ENCODE peak calls at places on chromosomes 11 and 22, in six cellular contexts. One of them, this sample, is unnamed.

GRCh38 chr11:97687106-97687505 is 1297.3 kb downstream of the JRKL start:
- DNase-seq in H1: no peak
- DNase-seq in sigmoid colon: no peak
- DNase-seq in astrocyte: no peak
- DNase-seq in pancreas: no peak
- DNase-seq in H7: no peak
- DNase-seq in this sample: no peak

GRCh38 chr22:50544078-50544745 is 1.5 kb upstream of the KLHDC7B start:
- DNase-seq in H1: no peak
- DNase-seq in sigmoid colon: peak; percentile 81
- DNase-seq in astrocyte: peak; percentile 36
- DNase-seq in pancreas: peak; percentile 73
- DNase-seq in H7: peak; percentile 99
- DNase-seq in this sample: peak; percentile 53

GRCh38 chr11:65589444-65590239 is 6.0 kb downstream of the KCNK7 start:
- DNase-seq in H1: no peak
- DNase-seq in sigmoid colon: peak; percentile 66
- DNase-seq in astrocyte: no peak
- DNase-seq in pancreas: no peak
- DNase-seq in H7: no peak
- DNase-seq in this sample: no peak

GRCh38 chr22:42500164-42500835 is 19.3 kb downstream of the RRP7A start:
- DNase-seq in H1: peak; percentile 73
- DNase-seq in sigmoid colon: peak; percentile 91
- DNase-seq in astrocyte: peak; percentile 40
- DNase-seq in pancreas: peak; percentile 94
- DNase-seq in H7: peak; percentile 100
- DNase-seq in this sample: peak; percentile 55

GRCh38 chr11:76208438-76208828 is 2.1 kb upstream of the WNT11 start:
- DNase-seq in H1: no peak
- DNase-seq in sigmoid colon: no peak
- DNase-seq in astrocyte: no peak
- DNase-seq in pancreas: no peak
- DNase-seq in H7: no peak
- DNase-seq in this sample: no peak

GRCh38 chr11:36376888-36377758 is 81.0 kb downstream of the PRR5L start:
- DNase-seq in H1: peak; percentile 56
- DNase-seq in sigmoid colon: peak; percentile 69
- DNase-seq in astrocyte: peak; percentile 48
- DNase-seq in pancreas: peak; percentile 24
- DNase-seq in H7: peak; percentile 92
- DNase-seq in this sample: peak; percentile 35

GRCh38 chr11:126317681-126318641 is 14.1 kb downstream of the DCPS start:
- DNase-seq in H1: no peak
- DNase-seq in sigmoid colon: peak; percentile 93
- DNase-seq in astrocyte: peak; percentile 87
- DNase-seq in pancreas: no peak
- DNase-seq in H7: no peak
- DNase-seq in this sample: no peak

GRCh38 chr11:73281796-73282660 is 9.9 kb downstream of the P2RY6 start:
- DNase-seq in H1: no peak
- DNase-seq in sigmoid colon: no peak
- DNase-seq in astrocyte: no peak
- DNase-seq in pancreas: no peak
- DNase-seq in H7: no peak
- DNase-seq in this sample: no peak

GRCh38 chr11:83181815-83182214 is 11.7 kb upstream of the ANKRD42 start:
- DNase-seq in H1: no peak
- DNase-seq in sigmoid colon: no peak
- DNase-seq in astrocyte: no peak
- DNase-seq in pancreas: no peak
- DNase-seq in H7: no peak
- DNase-seq in this sample: no peak

GRCh38 chr22:41271787-41272186 is 14.2 kb downstream of the RANGAP1 start:
- DNase-seq in H1: no peak
- DNase-seq in sigmoid colon: no peak
- DNase-seq in astrocyte: no peak
- DNase-seq in pancreas: no peak
- DNase-seq in H7: no peak
- DNase-seq in this sample: no peak

GRCh38 chr22:41280854-41281253 is 5.1 kb downstream of the RANGAP1 start:
- DNase-seq in H1: no peak
- DNase-seq in sigmoid colon: no peak
- DNase-seq in astrocyte: no peak
- DNase-seq in pancreas: no peak
- DNase-seq in H7: no peak
- DNase-seq in this sample: no peak

GRCh38 chr22:41273128-41273527 is 12.9 kb downstream of the RANGAP1 start:
- DNase-seq in H1: no peak
- DNase-seq in sigmoid colon: no peak
- DNase-seq in astrocyte: no peak
- DNase-seq in pancreas: no peak
- DNase-seq in H7: no peak
- DNase-seq in this sample: no peak

GRCh38 chr22:41280065-41280464 is 5.9 kb downstream of the RANGAP1 start:
- DNase-seq in H1: no peak
- DNase-seq in sigmoid colon: no peak
- DNase-seq in astrocyte: no peak
- DNase-seq in pancreas: no peak
- DNase-seq in H7: no peak
- DNase-seq in this sample: no peak

DNA sequence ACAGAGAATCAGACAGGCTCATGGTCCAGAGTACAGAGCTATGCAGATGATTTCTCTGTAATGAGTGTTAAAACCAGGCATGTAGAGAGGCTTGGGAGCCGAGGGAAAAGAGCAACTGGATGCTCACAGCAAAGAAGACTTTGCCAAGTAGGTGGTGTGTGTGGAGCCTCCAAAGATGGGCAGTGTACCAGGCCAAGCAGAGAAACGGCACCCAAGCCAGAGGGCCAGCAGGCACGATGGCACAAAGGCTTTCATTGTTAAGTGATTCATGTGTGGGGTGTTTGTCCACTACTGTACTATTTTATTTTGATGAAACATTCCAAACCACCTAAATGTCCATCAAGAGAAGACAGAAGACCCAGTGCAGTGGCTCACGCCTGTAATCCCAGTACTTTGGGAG is 11.1 kb downstream of the RANGAP1 start:
- DNase-seq in H1: no peak
- DNase-seq in sigmoid colon: no peak
- DNase-seq in astrocyte: no peak
- DNase-seq in pancreas: no peak
- DNase-seq in H7: peak; percentile 8
- DNase-seq in this sample: no peak
- H3K36me3 ChIP-seq in H1: peaks cover 73% of the 10 kb centered on the region
- H3K36me3 ChIP-seq in sigmoid colon: peaks cover 53% of the 10 kb centered on the region
- H3K36me3 ChIP-seq in astrocyte: peaks cover 48% of the 10 kb centered on the region
- H3K36me3 ChIP-seq in pancreas: peaks cover 3% of the 10 kb centered on the region
- H3K36me3 ChIP-seq in H7: peaks cover 48% of the 10 kb centered on the region
- H3K36me3 ChIP-seq in this sample: peaks cover 38% of the 10 kb centered on the region

GRCh38 chr22:23286296-23286695 is 106.0 kb downstream of the BCR start:
- DNase-seq in H1: no peak
- DNase-seq in sigmoid colon: no peak
- DNase-seq in astrocyte: no peak
- DNase-seq in pancreas: no peak
- DNase-seq in H7: no peak
- DNase-seq in this sample: no peak

GRCh38 chr22:23285734-23286133 is 105.4 kb downstream of the BCR start:
- DNase-seq in H1: no peak
- DNase-seq in sigmoid colon: no peak
- DNase-seq in astrocyte: peak; percentile 64
- DNase-seq in pancreas: no peak
- DNase-seq in H7: no peak
- DNase-seq in this sample: no peak

GRCh38 chr22:23283591-23284503 is 103.5 kb downstream of the BCR start:
- DNase-seq in H1: no peak
- DNase-seq in sigmoid colon: no peak
- DNase-seq in astrocyte: no peak
- DNase-seq in pancreas: no peak
- DNase-seq in H7: no peak
- DNase-seq in this sample: no peak

GRCh38 chr22:23284504-23285033 is 104.3 kb downstream of the BCR start:
- DNase-seq in H1: no peak
- DNase-seq in sigmoid colon: no peak
- DNase-seq in astrocyte: no peak
- DNase-seq in pancreas: no peak
- DNase-seq in H7: no peak
- DNase-seq in this sample: no peak

DNA sequence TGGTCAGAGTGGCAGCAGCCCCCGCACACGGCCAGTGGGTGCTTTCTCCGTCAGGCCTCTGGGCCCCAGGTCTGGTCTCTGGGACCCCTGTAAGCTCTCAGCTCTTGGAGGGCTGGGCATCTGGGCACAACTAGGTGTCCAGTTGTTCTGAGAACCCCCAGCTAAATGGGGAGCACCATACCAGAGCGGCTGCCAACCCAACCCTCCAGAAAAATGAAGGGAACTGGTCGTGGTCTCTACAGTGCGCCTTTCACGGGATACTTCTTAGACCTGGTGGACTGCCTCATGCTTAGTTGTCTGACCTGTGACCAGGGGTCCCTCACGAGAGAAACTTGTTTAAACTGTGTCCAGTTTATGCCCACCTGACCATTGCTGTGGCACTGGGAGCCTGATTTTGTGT is 104.9 kb downstream of the BCR start:
- DNase-seq in H1: no peak
- DNase-seq in sigmoid colon: no peak
- DNase-seq in astrocyte: no peak
- DNase-seq in pancreas: no peak
- DNase-seq in H7: no peak
- DNase-seq in this sample: no peak
- H3K36me3 ChIP-seq in H1: peaks cover 12% of the 10 kb centered on the region
- H3K36me3 ChIP-seq in sigmoid colon: peaks cover 2% of the 10 kb centered on the region
- H3K36me3 ChIP-seq in astrocyte: no peaks in the 10 kb centered on the region
- H3K36me3 ChIP-seq in pancreas: no peaks in the 10 kb centered on the region
- H3K36me3 ChIP-seq in H7: peaks cover 22% of the 10 kb centered on the region
- H3K36me3 ChIP-seq in this sample: peaks cover 80% of the 10 kb centered on the region

GRCh38 chr22:45335021-45335818 is 25.5 kb downstream of the FAM118A start:
- DNase-seq in H1: peak; percentile 31
- DNase-seq in sigmoid colon: no peak
- DNase-seq in astrocyte: no peak
- DNase-seq in pancreas: no peak
- DNase-seq in H7: peak; percentile 85
- DNase-seq in this sample: peak; percentile 32
- H3K36me3 ChIP-seq in H1: peaks cover 2% of the 10 kb centered on the region
- H3K36me3 ChIP-seq in sigmoid colon: peaks cover 30% of the 10 kb centered on the region
- H3K36me3 ChIP-seq in astrocyte: no peaks in the 10 kb centered on the region
- H3K36me3 ChIP-seq in pancreas: no peaks in the 10 kb centered on the region
- H3K36me3 ChIP-seq in H7: peaks cover 15% of the 10 kb centered on the region
- H3K36me3 ChIP-seq in this sample: peaks cover 5% of the 10 kb centered on the region

DNA sequence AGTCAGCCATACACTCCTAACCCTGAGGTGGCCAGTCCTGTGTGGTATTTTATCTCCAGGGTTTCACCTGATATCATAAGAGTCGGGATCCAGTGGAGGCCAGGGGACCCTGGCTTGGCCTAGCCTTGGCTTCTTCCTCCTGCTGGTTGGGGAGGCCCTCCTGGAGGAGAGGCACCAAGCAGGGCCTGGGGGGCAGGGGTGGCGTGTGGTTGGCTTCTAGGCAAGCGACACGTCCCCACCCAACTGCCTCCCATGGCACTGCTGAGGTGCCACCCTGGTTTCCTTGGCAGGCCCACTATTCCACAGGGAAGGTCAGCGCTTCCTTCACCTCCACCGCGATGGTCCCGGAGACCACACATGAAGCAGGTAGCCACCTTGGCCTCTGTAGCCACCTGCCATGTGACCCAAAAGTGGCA is 20.4 kb downstream of the PPIL2 start:
- DNase-seq in H1: no peak
- DNase-seq in sigmoid colon: no peak
- DNase-seq in astrocyte: no peak
- DNase-seq in pancreas: no peak
- DNase-seq in H7: no peak
- DNase-seq in this sample: no peak
- H3K36me3 ChIP-seq in H1: no peaks in the 10 kb centered on the region
- H3K36me3 ChIP-seq in sigmoid colon: peaks cover 57% of the 10 kb centered on the region
- H3K36me3 ChIP-seq in astrocyte: peaks cover 4% of the 10 kb centered on the region
- H3K36me3 ChIP-seq in pancreas: no peaks in the 10 kb centered on the region
- H3K36me3 ChIP-seq in H7: peaks cover 7% of the 10 kb centered on the region
- H3K36me3 ChIP-seq in this sample: peaks cover 45% of the 10 kb centered on the region